ENCODE peak calls at places on chromosomes 11 and 22, in nine cellular contexts. One of them, this sample, is unnamed.

GRCh38 chr22:18997306-18997924 is 61.3 kb upstream of the PRODH start:
- DNase-seq in endothelial cell: no peak
- DNase-seq in upper lobe of right lung: no peak
- DNase-seq in A549: no peak
- DNase-seq in IMR-90: no peak
- DNase-seq in HFF-Myc: no peak
- DNase-seq in cardiac muscle cell: no peak
- DNase-seq in fibroblast of the aortic adventitia: no peak
- DNase-seq in AG04450: no peak
- DNase-seq in this sample: no peak

GRCh38 chr11:128725630-128726461 is 32.0 kb downstream of the FLI1 start:
- DNase-seq in endothelial cell: no peak
- DNase-seq in HFF-Myc: no peak
- DNase-seq in upper lobe of right lung: no peak
- DNase-seq in IMR-90: peak; percentile 59
- DNase-seq in A549: no peak
- DNase-seq in fibroblast of the aortic adventitia: no peak
- DNase-seq in cardiac muscle cell: no peak
- DNase-seq in AG04450: peak; percentile 23
- DNase-seq in this sample: no peak

GRCh38 chr11:6170226-6170625 is at the start of gene OR52B2:
- DNase-seq in fibroblast of the aortic adventitia: no peak
- DNase-seq in upper lobe of right lung: no peak
- DNase-seq in cardiac muscle cell: no peak
- DNase-seq in IMR-90: no peak
- DNase-seq in AG04450: no peak
- DNase-seq in A549: no peak
- DNase-seq in endothelial cell: no peak
- DNase-seq in HFF-Myc: no peak
- DNase-seq in this sample: no peak

GRCh38 chr11:96301818-96302217 is 41.2 kb downstream of the MAML2 start:
- DNase-seq in fibroblast of the aortic adventitia: no peak
- DNase-seq in cardiac muscle cell: no peak
- DNase-seq in A549: no peak
- DNase-seq in endothelial cell: no peak
- DNase-seq in IMR-90: no peak
- DNase-seq in upper lobe of right lung: no peak
- DNase-seq in HFF-Myc: no peak
- DNase-seq in AG04450: no peak
- DNase-seq in this sample: no peak

GRCh38 chr11:46106530-46107407 is 14.5 kb downstream of the PHF21A start:
- DNase-seq in AG04450: no peak
- DNase-seq in cardiac muscle cell: peak; percentile 44
- DNase-seq in A549: no peak
- DNase-seq in IMR-90: no peak
- DNase-seq in fibroblast of the aortic adventitia: peak; percentile 53
- DNase-seq in endothelial cell: no peak
- DNase-seq in HFF-Myc: no peak
- DNase-seq in upper lobe of right lung: no peak
- DNase-seq in this sample: no peak

GRCh38 chr22:50526849-50527801 is 1.7 kb upstream of the SCO2 start:
- DNase-seq in upper lobe of right lung: peak; percentile 86
- DNase-seq in fibroblast of the aortic adventitia: peak; percentile 43
- DNase-seq in A549: peak; percentile 84
- DNase-seq in cardiac muscle cell: peak; percentile 54
- DNase-seq in AG04450: no peak
- DNase-seq in endothelial cell: no peak
- DNase-seq in HFF-Myc: no peak
- DNase-seq in IMR-90: no peak
- DNase-seq in this sample: peak; percentile 36

GRCh38 chr11:57324154-57324885 is 432 bp downstream of the TNKS1BP1 start:
- DNase-seq in upper lobe of right lung: peak; percentile 80
- DNase-seq in AG04450: no peak
- DNase-seq in A549: peak; percentile 52
- DNase-seq in HFF-Myc: no peak
- DNase-seq in fibroblast of the aortic adventitia: peak; percentile 52
- DNase-seq in IMR-90: peak; percentile 48
- DNase-seq in endothelial cell: peak; percentile 75
- DNase-seq in cardiac muscle cell: peak; percentile 76
- DNase-seq in this sample: peak; percentile 94

GRCh38 chr11:121383726-121384125 is 68.4 kb upstream of the SORL1 start:
- DNase-seq in IMR-90: peak; percentile 4
- DNase-seq in cardiac muscle cell: no peak
- DNase-seq in A549: no peak
- DNase-seq in fibroblast of the aortic adventitia: no peak
- DNase-seq in AG04450: no peak
- DNase-seq in HFF-Myc: no peak
- DNase-seq in upper lobe of right lung: no peak
- DNase-seq in endothelial cell: no peak
- DNase-seq in this sample: no peak

GRCh38 chr11:26522912-26523610 is 49.0 kb downstream of the MUC15 start:
- DNase-seq in AG04450: no peak
- DNase-seq in HFF-Myc: peak; percentile 10
- DNase-seq in fibroblast of the aortic adventitia: peak; percentile 17
- DNase-seq in IMR-90: peak; percentile 6
- DNase-seq in endothelial cell: no peak
- DNase-seq in upper lobe of right lung: no peak
- DNase-seq in A549: peak; percentile 64
- DNase-seq in cardiac muscle cell: no peak
- DNase-seq in this sample: no peak

GRCh38 chr22:37183432-37184379 is 4.3 kb downstream of the C1QTNF6 start:
- DNase-seq in cardiac muscle cell: no peak
- DNase-seq in fibroblast of the aortic adventitia: no peak
- DNase-seq in upper lobe of right lung: peak; percentile 57
- DNase-seq in HFF-Myc: no peak
- DNase-seq in A549: no peak
- DNase-seq in IMR-90: no peak
- DNase-seq in AG04450: no peak
- DNase-seq in endothelial cell: no peak
- DNase-seq in this sample: peak; percentile 14

GRCh38 chr11:47376543-47377371 is 1.6 kb downstream of the SPI1 start:
- DNase-seq in AG04450: no peak
- DNase-seq in fibroblast of the aortic adventitia: no peak
- DNase-seq in HFF-Myc: no peak
- DNase-seq in cardiac muscle cell: no peak
- DNase-seq in A549: no peak
- DNase-seq in upper lobe of right lung: peak; percentile 87
- DNase-seq in endothelial cell: no peak
- DNase-seq in IMR-90: no peak
- DNase-seq in this sample: no peak

GRCh38 chr11:103944251-103944944 is 92.0 kb upstream of the DDI1 start:
- DNase-seq in HFF-Myc: no peak
- DNase-seq in upper lobe of right lung: no peak
- DNase-seq in IMR-90: no peak
- DNase-seq in cardiac muscle cell: no peak
- DNase-seq in A549: no peak
- DNase-seq in fibroblast of the aortic adventitia: no peak
- DNase-seq in AG04450: no peak
- DNase-seq in endothelial cell: no peak
- DNase-seq in this sample: no peak

GRCh38 chr11:62242021-62242420 is at the start of gene SCGB1D2:
- DNase-seq in IMR-90: no peak
- DNase-seq in A549: peak; percentile 50
- DNase-seq in fibroblast of the aortic adventitia: no peak
- DNase-seq in endothelial cell: no peak
- DNase-seq in AG04450: no peak
- DNase-seq in HFF-Myc: no peak
- DNase-seq in cardiac muscle cell: no peak
- DNase-seq in upper lobe of right lung: no peak
- DNase-seq in this sample: no peak

GRCh38 chr11:37223962-37224361 is 625.9 kb upstream of the RAG2 start:
- DNase-seq in HFF-Myc: no peak
- DNase-seq in cardiac muscle cell: no peak
- DNase-seq in fibroblast of the aortic adventitia: no peak
- DNase-seq in A549: no peak
- DNase-seq in upper lobe of right lung: no peak
- DNase-seq in endothelial cell: no peak
- DNase-seq in AG04450: no peak
- DNase-seq in IMR-90: no peak
- DNase-seq in this sample: no peak

GRCh38 chr11:17747131-17747955 is 12.8 kb downstream of the KCNC1 start:
- DNase-seq in IMR-90: no peak
- DNase-seq in endothelial cell: no peak
- DNase-seq in HFF-Myc: no peak
- DNase-seq in A549: no peak
- DNase-seq in cardiac muscle cell: no peak
- DNase-seq in fibroblast of the aortic adventitia: no peak
- DNase-seq in AG04450: no peak
- DNase-seq in upper lobe of right lung: peak; percentile 48
- DNase-seq in this sample: peak; percentile 6

GRCh38 chr11:46489668-46490560 is 98.3 kb upstream of the CHRM4 start:
- DNase-seq in HFF-Myc: no peak
- DNase-seq in fibroblast of the aortic adventitia: peak; percentile 59
- DNase-seq in AG04450: peak; percentile 20
- DNase-seq in A549: peak; percentile 66
- DNase-seq in endothelial cell: peak; percentile 44
- DNase-seq in cardiac muscle cell: peak; percentile 65
- DNase-seq in upper lobe of right lung: no peak
- DNase-seq in IMR-90: peak; percentile 69
- DNase-seq in this sample: peak; percentile 29

GRCh38 chr11:128294685-128295079 is 292.7 kb downstream of the ETS1 start:
- DNase-seq in IMR-90: peak; percentile 63
- DNase-seq in fibroblast of the aortic adventitia: peak; percentile 44
- DNase-seq in HFF-Myc: no peak
- DNase-seq in cardiac muscle cell: no peak
- DNase-seq in A549: no peak
- DNase-seq in endothelial cell: no peak
- DNase-seq in AG04450: no peak
- DNase-seq in upper lobe of right lung: no peak
- DNase-seq in this sample: no peak

GRCh38 chr11:74870485-74870884 is 78.4 kb downstream of the XRRA1 start:
- DNase-seq in IMR-90: peak; percentile 66
- DNase-seq in AG04450: peak; percentile 10
- DNase-seq in HFF-Myc: no peak
- DNase-seq in upper lobe of right lung: no peak
- DNase-seq in A549: peak; percentile 74
- DNase-seq in cardiac muscle cell: no peak
- DNase-seq in endothelial cell: no peak
- DNase-seq in fibroblast of the aortic adventitia: peak; percentile 64
- DNase-seq in this sample: no peak

DNA sequence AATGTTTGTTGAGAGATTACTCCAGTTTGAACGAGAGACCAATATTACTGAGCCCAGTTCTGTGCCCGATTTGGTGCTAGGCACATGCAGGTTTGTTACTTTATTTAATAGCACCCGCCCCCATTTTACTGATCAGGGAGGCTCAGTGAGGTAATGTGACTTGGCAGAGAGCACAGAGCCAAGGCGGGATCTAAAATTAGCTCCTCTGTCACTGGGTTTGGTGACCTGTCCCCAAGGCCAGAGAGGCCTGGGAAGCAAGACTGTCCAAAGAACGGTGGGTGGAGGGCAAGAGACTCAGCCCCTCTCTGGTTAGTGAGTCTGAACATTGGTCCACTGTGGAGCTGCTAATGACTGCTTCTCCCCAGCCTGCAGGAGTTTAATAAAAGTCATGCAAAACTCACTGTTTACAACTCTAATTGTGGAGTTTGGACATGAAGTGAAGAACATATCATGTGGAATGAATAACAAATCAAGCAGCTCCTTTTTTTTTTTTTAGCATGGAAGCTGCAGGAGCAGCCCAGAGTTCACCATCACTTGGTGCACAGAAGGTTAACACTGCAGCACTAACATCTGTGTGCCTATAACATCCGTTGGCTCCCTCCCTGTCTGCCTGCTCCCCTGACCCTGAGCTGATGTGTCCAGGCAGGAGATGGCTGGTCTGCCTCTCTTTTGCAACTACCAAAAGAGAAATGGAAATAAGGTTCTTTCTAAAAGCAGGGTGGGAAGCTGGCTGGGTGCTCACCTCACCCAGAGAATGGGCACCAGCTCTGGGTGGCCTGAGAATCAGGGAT is 39.0 kb downstream of the CSNK2A3 start:
- DNase-seq in endothelial cell: no peak
- DNase-seq in fibroblast of the aortic adventitia: no peak
- DNase-seq in IMR-90: no peak
- DNase-seq in HFF-Myc: no peak
- DNase-seq in A549: no peak
- DNase-seq in cardiac muscle cell: peak; percentile 21
- DNase-seq in AG04450: no peak
- DNase-seq in upper lobe of right lung: no peak
- DNase-seq in this sample: no peak
- TF ChIP-seq CTCF in endothelial cell: no peak
- TF ChIP-seq CTCF in fibroblast of the aortic adventitia: no peak
- TF ChIP-seq CTCF in IMR-90: no peak
- TF ChIP-seq CTCF in HFF-Myc: no peak
- TF ChIP-seq CTCF in A549: no peak
- TF ChIP-seq CTCF in cardiac muscle cell: no peak
- TF ChIP-seq CTCF in AG04450: no peak
- TF ChIP-seq CTCF in upper lobe of right lung: no peak
- TF ChIP-seq CTCF in this sample: no peak

GRCh38 chr11:575324-575995 is 810 bp upstream of the PHRF1 start:
- DNase-seq in fibroblast of the aortic adventitia: no peak
- DNase-seq in cardiac muscle cell: peak; percentile 89
- DNase-seq in IMR-90: no peak
- DNase-seq in upper lobe of right lung: no peak
- DNase-seq in endothelial cell: no peak
- DNase-seq in HFF-Myc: no peak
- DNase-seq in AG04450: no peak
- DNase-seq in A549: no peak
- DNase-seq in this sample: no peak
- TF ChIP-seq CTCF in fibroblast of the aortic adventitia: no peak
- TF ChIP-seq CTCF in cardiac muscle cell: no peak
- TF ChIP-seq CTCF in IMR-90: no peak
- TF ChIP-seq CTCF in upper lobe of right lung: no peak
- TF ChIP-seq CTCF in endothelial cell: no peak
- TF ChIP-seq CTCF in HFF-Myc: no peak
- TF ChIP-seq CTCF in AG04450: no peak
- TF ChIP-seq CTCF in A549: no peak
- TF ChIP-seq CTCF in this sample: no peak

GRCh38 chr11:112345708-112346107 is 85.0 kb upstream of the PLET1 start:
- DNase-seq in A549: no peak
- DNase-seq in endothelial cell: no peak
- DNase-seq in upper lobe of right lung: no peak
- DNase-seq in AG04450: no peak
- DNase-seq in HFF-Myc: no peak
- DNase-seq in IMR-90: no peak
- DNase-seq in fibroblast of the aortic adventitia: no peak
- DNase-seq in cardiac muscle cell: peak; percentile 27
- DNase-seq in this sample: peak; percentile 31
- TF ChIP-seq CTCF in A549: no peak
- TF ChIP-seq CTCF in endothelial cell: no peak
- TF ChIP-seq CTCF in upper lobe of right lung: no peak
- TF ChIP-seq CTCF in AG04450: peak; percentile 31
- TF ChIP-seq CTCF in HFF-Myc: peak; percentile 32
- TF ChIP-seq CTCF in IMR-90: no peak
- TF ChIP-seq CTCF in fibroblast of the aortic adventitia: no peak
- TF ChIP-seq CTCF in cardiac muscle cell: peak; percentile 8
- TF ChIP-seq CTCF in this sample: no peak

DNA sequence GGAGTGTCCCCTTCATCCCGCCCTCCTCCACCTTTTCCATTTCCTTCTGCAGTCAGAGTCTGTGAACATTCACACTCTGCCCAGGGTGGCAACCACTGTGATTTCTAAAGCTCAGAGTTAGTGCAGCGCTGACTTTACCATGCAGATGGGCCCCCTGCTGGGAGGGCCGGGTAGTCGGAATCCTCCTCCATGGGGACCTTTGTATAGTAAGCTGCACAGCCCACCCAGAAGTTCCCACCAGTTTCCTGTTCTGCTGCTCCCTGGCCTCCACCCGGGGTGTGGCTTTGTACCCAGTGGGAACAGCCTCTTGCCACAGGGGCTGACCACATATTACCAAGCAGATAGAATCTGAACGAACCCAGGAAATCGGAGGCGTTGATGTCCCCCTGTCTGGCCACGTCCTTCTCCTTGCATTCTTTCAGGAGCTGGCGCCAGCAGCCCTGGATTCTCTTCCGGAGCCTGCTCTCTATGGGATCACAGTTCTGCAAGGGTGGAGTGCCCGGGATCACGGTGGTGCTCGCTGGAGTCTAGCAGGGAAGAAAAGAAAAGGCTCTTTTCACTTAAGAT is 125.3 kb downstream of the MPPED1 start:
- DNase-seq in upper lobe of right lung: peak; percentile 32
- DNase-seq in cardiac muscle cell: no peak
- DNase-seq in A549: no peak
- DNase-seq in IMR-90: no peak
- DNase-seq in HFF-Myc: no peak
- DNase-seq in fibroblast of the aortic adventitia: no peak
- DNase-seq in AG04450: no peak
- DNase-seq in endothelial cell: no peak
- DNase-seq in this sample: no peak
- TF ChIP-seq CTCF in upper lobe of right lung: no peak
- TF ChIP-seq CTCF in cardiac muscle cell: no peak
- TF ChIP-seq CTCF in A549: no peak
- TF ChIP-seq CTCF in IMR-90: no peak
- TF ChIP-seq CTCF in HFF-Myc: peak; percentile 10
- TF ChIP-seq CTCF in fibroblast of the aortic adventitia: no peak
- TF ChIP-seq CTCF in AG04450: peak; percentile 20
- TF ChIP-seq CTCF in endothelial cell: no peak
- TF ChIP-seq CTCF in this sample: no peak